ENCODE peak calls at places on chromosome 11, in seven cellular contexts. One of them, this sample, is unnamed.

GRCh38 chr11:69703711-69704507 is at the start of gene FGF19:
- DNase-seq in PC-3: peak; percentile 18
- DNase-seq in CD8-positive, alpha-beta T cell: no peak
- DNase-seq in mammary epithelial cell: peak; percentile 22
- DNase-seq in colonic mucosa: no peak
- DNase-seq in esophagus muscularis mucosa: no peak
- DNase-seq in GM23338: peak; percentile 87
- DNase-seq in this sample: no peak

GRCh38 chr11:65448418-65449196 is 26.0 kb downstream of the NEAT1 start:
- DNase-seq in GM23338: peak; percentile 46
- DNase-seq in esophagus muscularis mucosa: no peak
- DNase-seq in mammary epithelial cell: peak; percentile 65
- DNase-seq in colonic mucosa: no peak
- DNase-seq in PC-3: peak; percentile 2
- DNase-seq in CD8-positive, alpha-beta T cell: no peak
- DNase-seq in this sample: no peak

GRCh38 chr11:63518548-63518947 is 12.7 kb downstream of the LGALS12 start:
- DNase-seq in CD8-positive, alpha-beta T cell: no peak
- DNase-seq in PC-3: peak; percentile 57
- DNase-seq in mammary epithelial cell: no peak
- DNase-seq in GM23338: no peak
- DNase-seq in colonic mucosa: no peak
- DNase-seq in esophagus muscularis mucosa: no peak
- DNase-seq in this sample: no peak

GRCh38 chr11:120128392-120129172 is 9.3 kb downstream of the TRIM29 start:
- DNase-seq in CD8-positive, alpha-beta T cell: no peak
- DNase-seq in colonic mucosa: peak; percentile 90
- DNase-seq in GM23338: no peak
- DNase-seq in PC-3: peak; percentile 90
- DNase-seq in mammary epithelial cell: peak; percentile 95
- DNase-seq in esophagus muscularis mucosa: no peak
- DNase-seq in this sample: peak; percentile 7

GRCh38 chr11:45180888-45181594 is 34.6 kb downstream of the PRDM11 start:
- DNase-seq in CD8-positive, alpha-beta T cell: peak; percentile 52
- DNase-seq in mammary epithelial cell: peak; percentile 55
- DNase-seq in colonic mucosa: peak; percentile 67
- DNase-seq in GM23338: peak; percentile 44
- DNase-seq in esophagus muscularis mucosa: no peak
- DNase-seq in PC-3: peak; percentile 52
- DNase-seq in this sample: peak; percentile 64

GRCh38 chr11:103907548-103908455 is 128.6 kb upstream of the DDI1 start:
- DNase-seq in GM23338: no peak
- DNase-seq in colonic mucosa: no peak
- DNase-seq in esophagus muscularis mucosa: no peak
- DNase-seq in PC-3: peak; percentile 40
- DNase-seq in CD8-positive, alpha-beta T cell: no peak
- DNase-seq in mammary epithelial cell: peak; percentile 6
- DNase-seq in this sample: no peak

GRCh38 chr11:113373306-113373705 is 14.3 kb upstream of the ANKK1 start:
- DNase-seq in mammary epithelial cell: peak; percentile 79
- DNase-seq in PC-3: peak; percentile 74
- DNase-seq in CD8-positive, alpha-beta T cell: no peak
- DNase-seq in esophagus muscularis mucosa: no peak
- DNase-seq in GM23338: no peak
- DNase-seq in colonic mucosa: no peak
- DNase-seq in this sample: no peak

GRCh38 chr11:61007971-61008896 is 36.8 kb downstream of the CD6 start:
- DNase-seq in colonic mucosa: peak; percentile 56
- DNase-seq in PC-3: no peak
- DNase-seq in CD8-positive, alpha-beta T cell: no peak
- DNase-seq in GM23338: peak; percentile 96
- DNase-seq in esophagus muscularis mucosa: no peak
- DNase-seq in mammary epithelial cell: no peak
- DNase-seq in this sample: no peak

GRCh38 chr11:65185869-65186341 is 4.2 kb downstream of the CAPN1 start:
- DNase-seq in colonic mucosa: no peak
- DNase-seq in esophagus muscularis mucosa: no peak
- DNase-seq in PC-3: no peak
- DNase-seq in GM23338: peak; percentile 54
- DNase-seq in mammary epithelial cell: no peak
- DNase-seq in CD8-positive, alpha-beta T cell: no peak
- DNase-seq in this sample: no peak

GRCh38 chr11:18563090-18563730 is 25.3 kb downstream of the UEVLD start:
- DNase-seq in colonic mucosa: no peak
- DNase-seq in mammary epithelial cell: no peak
- DNase-seq in GM23338: no peak
- DNase-seq in CD8-positive, alpha-beta T cell: no peak
- DNase-seq in esophagus muscularis mucosa: no peak
- DNase-seq in PC-3: no peak
- DNase-seq in this sample: no peak

GRCh38 chr11:4979021-4979420 is 15.6 kb upstream of the OR51L1 start:
- DNase-seq in mammary epithelial cell: no peak
- DNase-seq in GM23338: no peak
- DNase-seq in esophagus muscularis mucosa: no peak
- DNase-seq in PC-3: no peak
- DNase-seq in CD8-positive, alpha-beta T cell: no peak
- DNase-seq in colonic mucosa: no peak
- DNase-seq in this sample: no peak

DNA sequence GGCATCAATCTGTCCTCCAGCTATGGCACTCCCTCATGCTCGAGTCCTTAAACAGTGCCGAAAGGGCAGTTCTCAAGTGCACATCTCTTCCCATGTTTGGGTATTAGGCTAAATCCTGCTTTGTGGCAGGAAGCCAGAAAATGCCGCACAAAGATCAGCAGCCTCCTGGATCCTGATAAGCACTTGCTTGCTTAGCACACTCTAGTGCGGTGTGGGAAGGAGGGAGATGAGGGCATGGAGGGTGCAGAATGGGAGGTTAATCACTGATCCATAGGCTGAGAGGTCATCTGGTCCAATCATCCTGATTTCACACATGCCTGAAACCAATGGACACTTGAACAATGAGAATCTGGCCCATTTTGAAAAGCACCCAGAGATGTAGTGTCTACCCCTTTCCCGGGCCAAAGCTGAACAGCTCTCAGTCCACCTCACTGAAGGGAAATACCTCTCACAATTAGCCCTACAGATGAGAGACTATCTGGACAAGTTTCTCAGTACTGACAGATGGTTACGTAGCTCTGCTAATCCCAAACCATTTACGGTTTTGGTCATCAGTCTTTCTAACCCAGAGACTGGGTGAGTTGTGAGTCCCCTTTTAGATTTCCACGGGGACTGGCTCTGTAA is 29.8 kb upstream of the CHRM4 start:
- DNase-seq in CD8-positive, alpha-beta T cell: no peak
- DNase-seq in esophagus muscularis mucosa: no peak
- DNase-seq in GM23338: no peak
- DNase-seq in mammary epithelial cell: no peak
- DNase-seq in PC-3: no peak
- DNase-seq in colonic mucosa: no peak
- DNase-seq in this sample: no peak
- H3K36me3 ChIP-seq in CD8-positive, alpha-beta T cell: peaks cover 8% of the 10 kb centered on the region
- H3K36me3 ChIP-seq in esophagus muscularis mucosa: peaks cover 39% of the 10 kb centered on the region
- H3K36me3 ChIP-seq in GM23338: peaks cover 3% of the 10 kb centered on the region
- H3K36me3 ChIP-seq in mammary epithelial cell: no peaks in the 10 kb centered on the region
- H3K36me3 ChIP-seq in PC-3: no peaks in the 10 kb centered on the region
- H3K36me3 ChIP-seq in colonic mucosa: peaks cover 4% of the 10 kb centered on the region
- H3K36me3 ChIP-seq in this sample: peaks cover 54% of the 10 kb centered on the region

DNA sequence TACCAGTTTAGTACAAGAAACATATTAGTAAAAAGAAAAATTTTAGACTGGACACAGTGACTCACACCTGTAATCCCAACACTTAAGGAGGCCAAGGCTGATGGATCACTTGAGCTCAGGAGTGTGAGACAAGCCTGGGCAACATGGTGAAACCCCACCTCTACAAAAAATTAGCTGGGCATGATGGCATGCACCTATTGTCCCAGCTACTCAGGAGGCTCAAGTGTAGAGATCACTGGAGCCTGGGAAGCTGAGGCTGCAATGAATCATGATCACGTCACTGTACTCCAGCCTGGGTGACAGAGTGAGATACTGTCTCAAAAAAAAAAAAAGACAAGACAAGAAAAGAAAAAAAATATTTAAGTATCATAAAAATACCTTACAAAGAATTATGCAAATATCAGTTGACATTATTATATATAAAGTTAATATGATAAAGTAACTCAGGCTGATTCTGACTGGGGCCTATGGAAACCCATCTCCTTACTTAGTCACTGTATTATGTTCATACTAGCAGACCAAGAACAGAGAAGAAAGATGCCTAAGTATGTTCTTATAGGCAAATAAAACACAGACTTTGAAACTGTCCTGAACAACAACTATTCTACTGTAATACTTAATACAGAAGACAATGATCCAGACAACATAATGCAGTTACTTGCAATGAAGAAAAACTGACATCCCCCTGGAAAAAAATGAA is 27.3 kb downstream of the FAM168A start:
- DNase-seq in PC-3: peak; percentile 87
- DNase-seq in mammary epithelial cell: peak; percentile 99
- DNase-seq in CD8-positive, alpha-beta T cell: no peak
- DNase-seq in GM23338: no peak
- DNase-seq in colonic mucosa: no peak
- DNase-seq in esophagus muscularis mucosa: no peak
- DNase-seq in this sample: no peak
- H3K27ac ChIP-seq in PC-3: peak overlapping the region; percentile 34
- H3K27ac ChIP-seq in mammary epithelial cell: peak overlapping the region; percentile 82
- H3K27ac ChIP-seq in CD8-positive, alpha-beta T cell: no peak overlapping the region
- H3K27ac ChIP-seq in GM23338: no peak overlapping the region
- H3K27ac ChIP-seq in colonic mucosa: no peak overlapping the region
- H3K27ac ChIP-seq in esophagus muscularis mucosa: no peak overlapping the region
- H3K27ac ChIP-seq in this sample: no peak overlapping the region

DNA sequence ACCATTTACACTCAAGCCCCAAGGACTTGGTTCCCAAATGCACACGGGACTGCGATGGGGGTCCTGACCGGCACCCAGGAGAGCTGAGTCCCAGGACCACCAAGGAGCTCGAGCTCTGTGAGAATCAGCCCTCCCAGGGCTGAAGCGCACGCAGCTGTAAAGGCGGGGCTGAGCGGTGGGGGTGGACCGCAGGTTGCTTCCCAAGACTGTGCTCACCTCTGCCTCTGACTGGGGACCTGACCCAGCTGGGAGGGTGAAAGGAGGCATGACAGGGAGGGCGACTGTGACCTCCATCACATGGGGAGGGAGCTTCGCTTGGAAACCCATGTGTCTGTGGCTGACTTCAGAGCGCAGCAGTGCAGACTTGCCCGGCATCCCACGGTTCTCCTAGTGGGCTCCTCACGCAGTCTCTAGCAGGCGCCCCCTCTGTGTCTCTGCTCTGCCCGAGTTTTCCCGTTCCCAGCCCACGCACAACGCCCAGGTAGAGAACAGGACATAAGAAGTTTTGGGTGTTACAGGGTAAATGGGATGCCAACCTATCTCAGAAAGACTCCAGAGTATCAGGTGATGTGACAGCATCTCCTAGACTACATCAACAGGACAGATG is 15.4 kb upstream of the NAP1L4 start:
- DNase-seq in esophagus muscularis mucosa: no peak
- DNase-seq in CD8-positive, alpha-beta T cell: no peak
- DNase-seq in colonic mucosa: no peak
- DNase-seq in PC-3: no peak
- DNase-seq in GM23338: no peak
- DNase-seq in mammary epithelial cell: no peak
- DNase-seq in this sample: no peak
- H3K36me3 ChIP-seq in esophagus muscularis mucosa: peaks cover 94% of the 10 kb centered on the region
- H3K36me3 ChIP-seq in CD8-positive, alpha-beta T cell: peaks cover 28% of the 10 kb centered on the region
- H3K36me3 ChIP-seq in colonic mucosa: peaks cover 3% of the 10 kb centered on the region
- H3K36me3 ChIP-seq in PC-3: no peaks in the 10 kb centered on the region
- H3K36me3 ChIP-seq in GM23338: peaks cover 26% of the 10 kb centered on the region
- H3K36me3 ChIP-seq in mammary epithelial cell: peaks cover 14% of the 10 kb centered on the region
- H3K36me3 ChIP-seq in this sample: peaks cover 95% of the 10 kb centered on the region

GRCh38 chr11:47125083-47125482 is 51.6 kb downstream of the ARFGAP2 start:
- DNase-seq in CD8-positive, alpha-beta T cell: no peak
- DNase-seq in GM23338: no peak
- DNase-seq in mammary epithelial cell: no peak
- DNase-seq in colonic mucosa: no peak
- DNase-seq in esophagus muscularis mucosa: no peak
- DNase-seq in PC-3: no peak
- DNase-seq in this sample: no peak
- H3K27ac ChIP-seq in CD8-positive, alpha-beta T cell: no peak overlapping the region
- H3K27ac ChIP-seq in GM23338: no peak overlapping the region
- H3K27ac ChIP-seq in mammary epithelial cell: no peak overlapping the region
- H3K27ac ChIP-seq in colonic mucosa: no peak overlapping the region
- H3K27ac ChIP-seq in esophagus muscularis mucosa: no peak overlapping the region
- H3K27ac ChIP-seq in PC-3: no peak overlapping the region
- H3K27ac ChIP-seq in this sample: no peak overlapping the region

DNA sequence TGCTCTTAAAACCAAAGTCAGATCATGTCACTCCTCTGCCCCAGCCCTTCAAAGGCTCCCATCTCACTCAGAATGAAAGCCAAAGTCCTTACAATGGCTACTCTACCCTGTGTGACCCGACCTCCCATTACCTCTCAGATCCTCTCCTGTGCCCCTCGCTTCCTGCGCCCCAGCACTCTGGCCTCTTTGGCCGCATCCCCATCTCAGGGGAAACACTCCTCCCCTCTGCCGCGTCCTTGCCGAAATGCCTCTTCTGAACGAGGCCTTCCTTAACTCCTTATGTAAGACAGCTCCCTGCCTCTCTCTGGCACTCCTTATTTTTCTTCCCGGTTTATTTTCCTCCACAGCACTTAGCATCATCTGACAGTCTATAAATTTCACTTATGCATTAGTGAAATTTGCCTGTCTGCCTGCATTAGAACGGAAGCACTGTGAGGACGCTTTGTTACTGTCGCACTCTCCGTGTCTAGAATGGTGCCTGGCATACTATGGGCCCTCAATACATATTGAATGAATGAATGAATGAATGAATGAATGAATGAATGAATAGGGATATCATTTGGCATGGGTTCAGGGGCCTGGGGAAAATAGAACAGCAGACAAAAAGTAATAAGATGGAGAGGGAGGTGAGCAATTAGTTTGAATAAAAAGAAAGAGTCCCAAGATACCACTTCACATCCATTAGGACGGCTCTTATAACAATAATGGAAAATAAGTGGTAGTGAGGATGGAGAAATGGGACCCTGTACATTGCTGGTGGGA is 137.8 kb downstream of the CEP164 start:
- DNase-seq in mammary epithelial cell: no peak
- DNase-seq in esophagus muscularis mucosa: no peak
- DNase-seq in CD8-positive, alpha-beta T cell: no peak
- DNase-seq in colonic mucosa: no peak
- DNase-seq in PC-3: no peak
- DNase-seq in GM23338: no peak
- DNase-seq in this sample: no peak
- H3K36me3 ChIP-seq in mammary epithelial cell: no peaks in the 10 kb centered on the region
- H3K36me3 ChIP-seq in esophagus muscularis mucosa: peaks cover 4% of the 10 kb centered on the region
- H3K36me3 ChIP-seq in CD8-positive, alpha-beta T cell: no peaks in the 10 kb centered on the region
- H3K36me3 ChIP-seq in colonic mucosa: no peaks in the 10 kb centered on the region
- H3K36me3 ChIP-seq in PC-3: no peaks in the 10 kb centered on the region
- H3K36me3 ChIP-seq in GM23338: no peaks in the 10 kb centered on the region
- H3K36me3 ChIP-seq in this sample: peaks cover 5% of the 10 kb centered on the region

DNA sequence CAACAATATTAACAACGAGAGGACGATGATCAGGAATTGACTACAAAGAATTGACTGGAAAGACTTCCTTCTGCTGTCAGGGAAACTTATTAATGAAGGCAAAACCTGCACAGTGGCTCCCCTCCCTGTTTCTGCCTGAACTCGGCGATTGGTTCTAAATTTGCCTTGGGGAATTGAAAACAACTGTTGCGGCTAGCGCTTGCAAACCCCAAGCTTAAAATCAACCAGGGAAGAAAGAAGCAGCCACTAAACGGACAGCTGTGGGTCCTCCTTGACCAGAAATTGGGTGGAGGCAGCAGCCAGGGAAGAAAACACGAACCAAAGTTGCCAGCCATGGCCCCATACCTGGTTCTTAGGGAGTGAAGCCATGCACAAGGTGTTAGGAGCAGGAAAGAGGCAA is 383.5 kb upstream of the CADM1 start:
- DNase-seq in colonic mucosa: no peak
- DNase-seq in esophagus muscularis mucosa: peak; percentile 24
- DNase-seq in CD8-positive, alpha-beta T cell: no peak
- DNase-seq in mammary epithelial cell: no peak
- DNase-seq in GM23338: no peak
- DNase-seq in PC-3: no peak
- DNase-seq in this sample: no peak
- H3K27ac ChIP-seq in colonic mucosa: no peak overlapping the region
- H3K27ac ChIP-seq in esophagus muscularis mucosa: no peak overlapping the region
- H3K27ac ChIP-seq in CD8-positive, alpha-beta T cell: no peak overlapping the region
- H3K27ac ChIP-seq in mammary epithelial cell: no peak overlapping the region
- H3K27ac ChIP-seq in GM23338: no peak overlapping the region
- H3K27ac ChIP-seq in PC-3: no peak overlapping the region
- H3K27ac ChIP-seq in this sample: no peak overlapping the region

This sample was measured in left ventricle myocardium inferior.